ENCODE peak calls at places on chromosomes 6 and 20, in nine cellular contexts. O, A, X, H, W, S, Y, Z and Q are unnamed samples.

GRCh38 chr6:159067334-159067733 is 22.5 kb upstream of the TAGAP start:
- DNase-seq in O (no peak), A (no peak), X (no peak), H (no peak), W (no peak), S (no peak), Y (peak), Z (no peak), Q (no peak)

GRCh38 chr20:53950578-53950977 is 119.8 kb downstream of the BCAS1 start:
- DNase-seq in O (no peak), A (no peak), X (no peak), H (no peak), W (no peak), S (no peak), Y (no peak), Z (no peak), Q (no peak)

GRCh38 chr6:37731888-37732287 is 34.2 kb upstream of the MDGA1 start:
- DNase-seq in O (no peak), A (no peak), X (no peak), H (no peak), W (no peak), S (no peak), Y (no peak), Z (no peak), Q (no peak)

GRCh38 chr20:13991311-13991710 is 897 bp upstream of the SEL1L2 start:
- DNase-seq in O (no peak), A (peak), X (no peak), H (peak), W (no peak), S (no peak), Y (no peak), Z (no peak), Q (no peak)

GRCh38 chr6:34610819-34611477 is 54.8 kb upstream of the SPDEF start:
- DNase-seq in O (peak), A (no peak), X (no peak), H (no peak), W (no peak), S (no peak), Y (peak), Z (no peak), Q (peak)

GRCh38 chr6:37648465-37649330 is 49.0 kb downstream of the MDGA1 start:
- DNase-seq in O (no peak), A (peak), X (no peak), H (peak), W (no peak), S (no peak), Y (no peak), Z (no peak), Q (no peak)

GRCh38 chr6:42679358-42679757 is 43.0 kb downstream of the PRPH2 start:
- DNase-seq in O (no peak), A (no peak), X (no peak), H (no peak), W (no peak), S (no peak), Y (no peak), Z (no peak), Q (no peak)

GRCh38 chr20:61629361-61630239 is 377.5 kb downstream of the CDH4 start:
- DNase-seq in O (no peak), A (no peak), X (no peak), H (no peak), W (no peak), S (no peak), Y (no peak), Z (no peak), Q (no peak)

GRCh38 chr6:132259070-132259469 is 142.2 kb downstream of the MOXD1 start:
- DNase-seq in O (no peak), A (peak), X (no peak), H (peak), W (no peak), S (no peak), Y (peak), Z (no peak), Q (peak)

DNA sequence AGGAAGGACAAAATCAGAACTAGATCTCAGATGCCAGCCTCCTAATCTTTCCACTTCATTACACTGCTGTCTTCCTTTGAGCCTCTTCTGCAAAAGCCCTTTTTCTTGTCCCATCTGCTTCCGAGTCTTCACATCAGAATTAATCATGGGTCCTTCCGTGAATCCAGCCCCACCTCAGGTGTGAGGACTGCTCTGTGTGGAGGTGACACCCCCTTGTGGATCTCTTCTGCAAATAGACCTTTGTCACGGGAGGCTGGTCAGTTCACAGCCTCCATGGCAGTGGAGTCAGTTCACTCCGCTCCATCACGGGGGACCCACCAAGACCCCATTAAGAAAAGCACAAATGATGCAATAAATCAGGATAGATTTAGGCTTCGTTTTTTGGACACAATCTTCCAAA is 171.1 kb downstream of the ADAT2 start:
- DNase-seq in O (no peak), A (peak), X (no peak), H (peak), W (no peak), S (no peak), Y (peak), Z (peak), Q (no peak)
- TF ChIP-seq CTCF in O (peak), A (peak), X (peak), H (peak), W (no peak), S (peak), Y (peak), Z (peak), Q (peak)

GRCh38 chr6:137817219-137817618 is 49.8 kb upstream of the TNFAIP3 start:
- DNase-seq in O (no peak), A (no peak), X (no peak), H (no peak), W (no peak), S (no peak), Y (no peak), Z (no peak), Q (no peak)
- TF ChIP-seq CTCF in O (no peak), A (no peak), X (no peak), H (no peak), W (no peak), S (no peak), Y (no peak), Z (no peak), Q (no peak)

GRCh38 chr6:19470333-19470732 is 366.8 kb upstream of the ID4 start:
- DNase-seq in O (no peak), A (no peak), X (no peak), H (no peak), W (no peak), S (no peak), Y (no peak), Z (no peak), Q (no peak)

GRCh38 chr6:19477563-19477962 is 359.6 kb upstream of the ID4 start:
- DNase-seq in O (no peak), A (no peak), X (no peak), H (no peak), W (no peak), S (no peak), Y (no peak), Z (no peak), Q (no peak)

GRCh38 chr6:19478273-19478672 is 358.9 kb upstream of the ID4 start:
- DNase-seq in O (no peak), A (no peak), X (no peak), H (no peak), W (peak), S (peak), Y (no peak), Z (no peak), Q (no peak)

GRCh38 chr6:19472168-19472567 is 365.0 kb upstream of the ID4 start:
- DNase-seq in O (peak), A (no peak), X (no peak), H (no peak), W (no peak), S (no peak), Y (peak), Z (no peak), Q (peak)

DNA sequence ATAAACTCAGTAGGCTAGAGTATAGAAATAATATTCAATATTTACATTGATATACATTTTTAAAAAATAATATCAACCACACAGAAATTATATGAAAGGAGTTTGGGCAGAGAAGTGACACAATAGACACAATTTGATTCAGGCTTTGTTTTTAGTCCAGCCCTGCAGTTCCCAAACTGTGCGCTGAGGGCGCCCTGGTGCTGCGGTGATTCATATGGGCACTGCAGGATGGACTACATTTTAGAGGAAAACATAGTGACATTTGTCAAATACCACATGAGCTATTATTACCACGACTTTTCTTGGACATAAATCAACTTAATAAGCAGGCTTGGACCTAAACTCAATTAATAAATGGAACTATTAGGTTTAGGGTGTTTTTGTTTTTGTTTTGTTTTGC is 364.3 kb upstream of the ID4 start:
- DNase-seq in O (no peak), A (peak), X (no peak), H (peak), W (no peak), S (no peak), Y (peak), Z (peak), Q (no peak)
- TF ChIP-seq CTCF in O (peak), A (peak), X (peak), H (peak), W (no peak), S (peak), Y (peak), Z (peak), Q (peak)

DNA sequence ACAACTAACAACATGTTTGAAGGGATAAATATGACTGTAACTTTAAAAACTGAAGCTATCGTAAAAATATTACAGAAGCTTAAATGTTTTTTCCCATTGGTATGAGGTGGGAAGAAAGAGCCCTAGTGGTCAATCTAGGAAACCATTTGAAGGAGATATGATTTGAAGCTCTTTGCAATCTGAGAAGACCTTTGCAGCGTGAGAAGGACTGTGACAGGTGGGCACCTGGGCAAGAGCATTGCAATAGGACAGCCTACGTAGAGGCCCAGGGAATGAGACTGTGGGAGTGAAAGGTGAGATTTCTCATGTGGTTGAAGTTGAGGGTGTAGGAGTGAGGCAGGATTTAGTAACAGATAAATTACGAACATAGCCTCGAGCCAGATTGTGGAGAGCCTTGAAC is 108.0 kb upstream of the PDE7B start:
- DNase-seq in O (no peak), A (peak), X (no peak), H (no peak), W (no peak), S (no peak), Y (no peak), Z (no peak), Q (no peak)
- TF ChIP-seq CTCF in O (no peak), A (no peak), X (peak), H (peak), W (no peak), S (no peak), Y (no peak), Z (no peak), Q (peak)